ENCODE peak calls at places on chromosomes 12 and 14, in eight cellular contexts. S is natural killer cell; X is NCI-H1105 treated with DMSO at 0.1 percent for 48 hours; R is stimulated activated CD4-positive, alpha-beta T cell treated with anti-CD3 and anti-CD28 coated beads, Interleukin-1b, Interleukin-23, amount 100 ng/mL, for 48 hours; V is amniotic epithelial cell; Z is endothelial cell; C is D341Med; L is HuH-7.5. G is an unnamed sample.

GRCh38 chr12:95342008-95342407 is 124.4 kb downstream of the VEZT start:
- DNase-seq in S (no peak), X (no peak), R (no peak), V (no peak), Z (no peak), C (no peak), L (no peak), G (no peak)

GRCh38 chr14:88437659-88438058 is 52.2 kb downstream of the SPATA7 start:
- DNase-seq in S (no peak), X (peak; percentile 22), R (no peak), V (no peak), Z (no peak), C (peak; percentile 33), L (no peak), G (no peak)

GRCh38 chr12:69688496-69689427 is 10.3 kb downstream of the BEST3 start:
- DNase-seq in S (peak; percentile 15), X (no peak), R (peak; percentile 20), V (peak; percentile 95), Z (peak; percentile 51), C (peak; percentile 29), L (no peak), G (no peak)

GRCh38 chr12:107759410-107759809 is 1.5 kb downstream of the PRDM4 start:
- DNase-seq in S (no peak), X (no peak), R (peak; percentile 40), V (peak; percentile 92), Z (no peak), C (no peak), L (no peak), G (peak; percentile 15)

GRCh38 chr12:73769337-73769736 is 768.3 kb upstream of the ATXN7L3B start:
- DNase-seq in S (no peak), X (no peak), R (no peak), V (no peak), Z (no peak), C (no peak), L (peak; percentile 3), G (no peak)

GRCh38 chr12:75444444-75445136 is 36.0 kb upstream of the GLIPR1 start:
- DNase-seq in S (no peak), X (no peak), R (no peak), V (peak; percentile 53), Z (no peak), C (no peak), L (no peak), G (no peak)

GRCh38 chr12:80469681-80470080 is 25.6 kb downstream of the PTPRQ start:
- DNase-seq in S (no peak), X (no peak), R (no peak), V (peak; percentile 64), Z (no peak), C (no peak), L (no peak), G (no peak)

GRCh38 chr14:69056389-69056788 is 77.3 kb upstream of the ACTN1 start:
- DNase-seq in S (no peak), X (peak; percentile 53), R (no peak), V (peak; percentile 78), Z (no peak), C (peak; percentile 71), L (no peak), G (no peak)

GRCh38 chr12:93784339-93785086 is 107.3 kb downstream of the CRADD start:
- DNase-seq in S (no peak), X (no peak), R (peak; percentile 18), V (peak; percentile 96), Z (no peak), C (peak; percentile 39), L (no peak), G (no peak)

GRCh38 chr12:116863275-116863767 is 17.9 kb downstream of the HRK start:
- DNase-seq in S (no peak), X (no peak), R (no peak), V (peak; percentile 12), Z (peak; percentile 55), C (peak; percentile 64), L (no peak), G (no peak)

GRCh38 chr14:71119075-71119474 is 211.8 kb downstream of the PCNX1 start:
- DNase-seq in S (no peak), X (no peak), R (peak; percentile 41), V (peak; percentile 63), Z (no peak), C (no peak), L (no peak), G (no peak)

GRCh38 chr12:30358113-30358512 is 337.6 kb downstream of the IPO8 start:
- DNase-seq in S (no peak), X (no peak), R (no peak), V (no peak), Z (no peak), C (no peak), L (no peak), G (no peak)

GRCh38 chr14:50091240-50091914 is 25.0 kb downstream of the VCPKMT start:
- DNase-seq in S (no peak), X (no peak), R (no peak), V (no peak), Z (no peak), C (no peak), L (no peak), G (no peak)

GRCh38 chr14:100536141-100536540 is 51.1 kb downstream of the BEGAIN start:
- DNase-seq in S (no peak), X (no peak), R (no peak), V (no peak), Z (no peak), C (no peak), L (no peak), G (no peak)

GRCh38 chr14:85531141-85531593 is 1.2 kb downstream of the FLRT2 start:
- DNase-seq in S (no peak), X (no peak), R (no peak), V (peak; percentile 87), Z (peak; percentile 47), C (peak; percentile 59), L (peak; percentile 44), G (peak; percentile 43)

GRCh38 chr12:43111608-43112007 is 440.4 kb downstream of the ADAMTS20 start:
- DNase-seq in S (no peak), X (no peak), R (no peak), V (peak; percentile 61), Z (no peak), C (no peak), L (no peak), G (no peak)

GRCh38 chr12:76246611-76247010 is 101.6 kb downstream of the BBS10 start:
- DNase-seq in S (no peak), X (no peak), R (no peak), V (no peak), Z (no peak), C (no peak), L (no peak), G (no peak)

GRCh38 chr12:15497621-15498285 is 175.4 kb downstream of the PTPRO start:
- DNase-seq in S (no peak), X (no peak), R (no peak), V (no peak), Z (no peak), C (no peak), L (no peak), G (no peak)

GRCh38 chr14:31241450-31242114 is 34.0 kb upstream of the HECTD1 start:
- DNase-seq in S (no peak), X (no peak), R (no peak), V (peak; percentile 22), Z (no peak), C (no peak), L (no peak), G (no peak)

GRCh38 chr12:31629756-31630732 is 29.4 kb upstream of the ETFBKMT start:
- DNase-seq in S (no peak), X (no peak), R (no peak), V (peak; percentile 77), Z (no peak), C (no peak), L (no peak), G (no peak)

GRCh38 chr12:26940820-26941219 is 2.5 kb downstream of the FGFR1OP2 start:
- DNase-seq in S (no peak), X (no peak), R (no peak), V (peak; percentile 58), Z (no peak), C (no peak), L (no peak), G (no peak)

GRCh38 chr14:105492966-105493871 is 2.2 kb downstream of the TEDC1 start:
- DNase-seq in S (no peak), X (no peak), R (no peak), V (no peak), Z (no peak), C (no peak), L (no peak), G (no peak)

GRCh38 chr12:20366776-20367409 is 1.4 kb upstream of the PDE3A start:
- DNase-seq in S (no peak), X (no peak), R (no peak), V (no peak), Z (no peak), C (no peak), L (no peak), G (no peak)

GRCh38 chr12:65765436-65765813 is 58.9 kb upstream of the HMGA2 start:
- DNase-seq in S (no peak), X (no peak), R (no peak), V (peak; percentile 74), Z (no peak), C (no peak), L (no peak), G (no peak)

GRCh38 chr14:34035177-34035933 is 84.5 kb upstream of the EGLN3 start:
- DNase-seq in S (no peak), X (no peak), R (no peak), V (peak; percentile 2), Z (no peak), C (no peak), L (no peak), G (no peak)

GRCh38 chr12:7090222-7090998 is 1.8 kb downstream of the C1R start:
- DNase-seq in S (no peak), X (no peak), R (no peak), V (no peak), Z (no peak), C (peak; percentile 64), L (no peak), G (no peak)

GRCh38 chr14:92041203-92041602 is 1.3 kb upstream of the TRIP11 start:
- DNase-seq in S (no peak), X (no peak), R (no peak), V (no peak), Z (no peak), C (no peak), L (no peak), G (no peak)

GRCh38 chr14:80211143-80212024 is at the start of gene DIO2:
- DNase-seq in S (no peak), X (no peak), R (no peak), V (peak; percentile 65), Z (no peak), C (no peak), L (no peak), G (no peak)

GRCh38 chr12:124842073-124842749 is 21.5 kb downstream of the SCARB1 start:
- DNase-seq in S (no peak), X (no peak), R (no peak), V (no peak), Z (no peak), C (no peak), L (no peak), G (no peak)

GRCh38 chr12:6752181-6752930 is 585 bp downstream of the MLF2 start:
- DNase-seq in S (no peak), X (peak; percentile 41), R (peak; percentile 28), V (peak; percentile 57), Z (peak; percentile 38), C (peak; percentile 69), L (peak; percentile 77), G (no peak)

GRCh38 chr12:103279444-103279843 is 216.3 kb downstream of the C12orf42 start:
- DNase-seq in S (no peak), X (no peak), R (no peak), V (no peak), Z (no peak), C (no peak), L (no peak), G (no peak)

GRCh38 chr12:79439179-79439825 is 251.5 kb downstream of the PAWR start:
- DNase-seq in S (no peak), X (no peak), R (no peak), V (no peak), Z (no peak), C (no peak), L (no peak), G (no peak)

GRCh38 chr14:93954900-93955891 is 21.2 kb downstream of the ASB2 start:
- DNase-seq in S (peak; percentile 59), X (no peak), R (no peak), V (no peak), Z (no peak), C (no peak), L (no peak), G (no peak)

GRCh38 chr14:43647302-43647701 is 859.8 kb downstream of the FSCB start:
- DNase-seq in S (no peak), X (no peak), R (no peak), V (no peak), Z (no peak), C (no peak), L (no peak), G (no peak)

G was measured in NCI-H510A.